ENCODE peak calls at places on chromosomes 6 and 20, in ten cellular contexts. C is NCI-H1092; F is CD8-positive, alpha-beta memory T cell; P is Right ventricle myocardium superior; B is progenitor cell of endocrine pancreas; H is stimulated activated CD8-positive, alpha-beta memory T cell treated with anti-CD3 and anti-CD28 coated beads, Interleukin-2, amount 100 ng/mL, for 1 hour; V is mesenteric fat pad; T is kidney epithelial cell; L is uterus; N is osteocyte. G is an unnamed sample.
A peak's percentile ranks its signal among the peaks of the same experiment; 100 is the strongest.

GRCh38 chr6:52754443-52754842 is 8.8 kb downstream of the GSTA2 start:
- DNase-seq in C (peak; percentile 0), F (no peak), P (no peak), B (no peak), H (no peak), V (no peak), T (no peak), L (no peak), N (no peak), G (no peak)

GRCh38 chr20:45918182-45918737 is 6.3 kb upstream of the PLTP start:
- DNase-seq in C (no peak), F (no peak), P (no peak), B (no peak), H (no peak), V (no peak), T (no peak), L (no peak), N (no peak), G (no peak)

GRCh38 chr20:62120365-62120762 is 1.9 kb upstream of the LSM14B start:
- DNase-seq in C (no peak), F (no peak), P (no peak), B (no peak), H (no peak), V (no peak), T (no peak), L (no peak), N (no peak), G (no peak)

GRCh38 chr6:82780334-82780733 is 285.3 kb downstream of the UBE3D start:
- DNase-seq in C (no peak), F (no peak), P (no peak), B (no peak), H (no peak), V (no peak), T (no peak), L (no peak), N (no peak), G (no peak)

GRCh38 chr6:165863801-165864200 is 200.8 kb upstream of the PDE10A start:
- DNase-seq in C (no peak), F (no peak), P (no peak), B (no peak), H (no peak), V (no peak), T (no peak), L (no peak), N (no peak), G (no peak)

GRCh38 chr6:170436209-170436809 is 116.8 kb downstream of the PSMB1 start:
- DNase-seq in C (no peak), F (no peak), P (no peak), B (no peak), H (no peak), V (peak; percentile 20), T (no peak), L (no peak), N (peak; percentile 2), G (no peak)

GRCh38 chr6:100105919-100106318 is 111.9 kb upstream of the MCHR2 start:
- DNase-seq in C (no peak), F (no peak), P (no peak), B (no peak), H (no peak), V (no peak), T (no peak), L (no peak), N (no peak), G (no peak)

GRCh38 chr6:11207199-11207968 is 25.1 kb downstream of the NEDD9 start:
- DNase-seq in C (no peak), F (no peak), P (peak; percentile 62), B (no peak), H (no peak), V (no peak), T (peak; percentile 100), L (peak; percentile 37), N (no peak), G (no peak)

GRCh38 chr6:82237013-82237412 is 10.5 kb downstream of the IBTK start:
- DNase-seq in C (no peak), F (no peak), P (no peak), B (no peak), H (no peak), V (no peak), T (no peak), L (no peak), N (no peak), G (no peak)

GRCh38 chr20:62136283-62137091 is 6.7 kb downstream of the PSMA7 start:
- DNase-seq in C (no peak), F (peak; percentile 66), P (peak; percentile 83), B (peak; percentile 48), H (peak; percentile 61), V (no peak), T (no peak), L (peak; percentile 61), N (no peak), G (peak; percentile 60)

GRCh38 chr20:40687384-40688128 is 1.5 kb downstream of the MAFB start:
- DNase-seq in C (no peak), F (no peak), P (peak; percentile 85), B (peak; percentile 46), H (no peak), V (peak; percentile 92), T (no peak), L (peak; percentile 38), N (no peak), G (no peak)

GRCh38 chr6:82097676-82098075 is 149.9 kb downstream of the IBTK start:
- DNase-seq in C (no peak), F (no peak), P (no peak), B (no peak), H (no peak), V (no peak), T (no peak), L (no peak), N (no peak), G (no peak)

GRCh38 chr20:51894201-51894600 is 91.9 kb upstream of the SALL4 start:
- DNase-seq in C (no peak), F (no peak), P (no peak), B (no peak), H (no peak), V (no peak), T (no peak), L (no peak), N (no peak), G (no peak)

GRCh38 chr6:89567635-89568390 is 70.7 kb downstream of the LYRM2 start:
- DNase-seq in C (no peak), F (no peak), P (no peak), B (no peak), H (no peak), V (no peak), T (no peak), L (no peak), N (no peak), G (no peak)

GRCh38 chr20:33672426-33673114 is 1.7 kb downstream of the NECAB3 start:
- DNase-seq in C (no peak), F (no peak), P (no peak), B (no peak), H (no peak), V (no peak), T (no peak), L (peak; percentile 23), N (no peak), G (no peak)

GRCh38 chr6:62541502-62541901 is 255.5 kb upstream of the KHDRBS2 start:
- DNase-seq in C (no peak), F (no peak), P (no peak), B (no peak), H (no peak), V (no peak), T (no peak), L (no peak), N (no peak), G (no peak)

GRCh38 chr6:163986313-163986712 is 571.8 kb downstream of the QKI start:
- DNase-seq in C (no peak), F (no peak), P (no peak), B (no peak), H (no peak), V (no peak), T (peak; percentile 18), L (no peak), N (no peak), G (no peak)

GRCh38 chr20:1828786-1829131 is 66.4 kb upstream of the SIRPA start:
- DNase-seq in C (no peak), F (no peak), P (no peak), B (no peak), H (no peak), V (no peak), T (no peak), L (no peak), N (no peak), G (no peak)

GRCh38 chr20:11267131-11267761 is 593.4 kb upstream of the JAG1 start:
- DNase-seq in C (no peak), F (no peak), P (peak; percentile 48), B (no peak), H (no peak), V (no peak), T (peak; percentile 86), L (peak; percentile 71), N (peak; percentile 85), G (no peak)

GRCh38 chr6:53347921-53348435 is 772 bp downstream of the ELOVL5 start:
- DNase-seq in C (peak; percentile 37), F (peak; percentile 51), P (peak; percentile 81), B (peak; percentile 42), H (peak; percentile 29), V (peak; percentile 92), T (no peak), L (peak; percentile 70), N (peak; percentile 88), G (peak; percentile 42)

GRCh38 chr20:24770628-24771556 is 178.2 kb upstream of the CST7 start:
- DNase-seq in C (no peak), F (no peak), P (no peak), B (no peak), H (no peak), V (peak; percentile 79), T (no peak), L (no peak), N (peak; percentile 63), G (no peak)

GRCh38 chr20:24805456-24806233 is 143.4 kb upstream of the CST7 start:
- DNase-seq in C (no peak), F (no peak), P (no peak), B (no peak), H (no peak), V (no peak), T (no peak), L (no peak), N (no peak), G (no peak)

GRCh38 chr6:134577998-134578397 is 260.1 kb upstream of the SGK1 start:
- DNase-seq in C (no peak), F (no peak), P (no peak), B (no peak), H (no peak), V (no peak), T (no peak), L (no peak), N (no peak), G (no peak)

GRCh38 chr20:61903575-61904340 is 161.9 kb downstream of the TAF4 start:
- DNase-seq in C (no peak), F (no peak), P (peak; percentile 24), B (no peak), H (no peak), V (no peak), T (no peak), L (no peak), N (no peak), G (no peak)

GRCh38 chr20:64116541-64117423 is 9.4 kb upstream of the NPBWR2 start:
- DNase-seq in C (no peak), F (no peak), P (peak; percentile 19), B (no peak), H (no peak), V (peak; percentile 77), T (no peak), L (no peak), N (peak; percentile 74), G (no peak)

GRCh38 chr20:58071991-58072390 is 156.5 kb downstream of the ANKRD60 start:
- DNase-seq in C (no peak), F (no peak), P (no peak), B (no peak), H (no peak), V (no peak), T (no peak), L (no peak), N (no peak), G (no peak)

GRCh38 chr6:4341078-4341797 is 205.9 kb upstream of the ECI2 start:
- DNase-seq in C (no peak), F (no peak), P (no peak), B (no peak), H (no peak), V (no peak), T (no peak), L (no peak), N (peak; percentile 25), G (no peak)

GRCh38 chr20:48819089-48819488 is 8.7 kb downstream of the PREX1 start:
- DNase-seq in C (no peak), F (no peak), P (no peak), B (no peak), H (no peak), V (no peak), T (no peak), L (no peak), N (no peak), G (no peak)

G was measured in activated effector memory CD4-positive, alpha-beta T cell treated with Interleukin-2 at 50 U/mL for 16 hours.